ENCODE peak calls at places on chromosome 16, in seven cellular contexts. J, Q, P, C, N, G and I are unnamed samples.
A peak's percentile ranks its signal among the peaks of the same experiment; 100 is the strongest.

GRCh38 chr16:79509221-79509631 is 91.3 kb downstream of the MAF start:
- DNase-seq in J (no peak), Q (no peak), P (peak; percentile 42), C (no peak), N (peak; percentile 76), G (peak; percentile 80), I (peak; percentile 44)

GRCh38 chr16:85194528-85195270 is 82.4 kb upstream of the CIBAR2 start:
- DNase-seq in J (no peak), Q (no peak), P (no peak), C (no peak), N (no peak), G (no peak), I (no peak)

GRCh38 chr16:535446-536405 is 8.2 kb downstream of the CAPN15 start:
- DNase-seq in J (no peak), Q (no peak), P (no peak), C (no peak), N (peak; percentile 91), G (no peak), I (peak; percentile 85)

GRCh38 chr16:20610892-20611349 is 34.8 kb upstream of the ACSM2B start:
- DNase-seq in J (no peak), Q (no peak), P (no peak), C (no peak), N (no peak), G (peak; percentile 74), I (no peak)

GRCh38 chr16:11085025-11085485 is 140.7 kb downstream of the CLEC16A start:
- DNase-seq in J (no peak), Q (no peak), P (no peak), C (no peak), N (no peak), G (no peak), I (no peak)

GRCh38 chr16:4426021-4426684 is 485 bp downstream of the DNAJA3 start:
- DNase-seq in J (peak; percentile 29), Q (no peak), P (no peak), C (no peak), N (no peak), G (peak; percentile 79), I (no peak)

GRCh38 chr16:50197582-50197981 is 44.5 kb downstream of the TENT4B start:
- DNase-seq in J (no peak), Q (no peak), P (no peak), C (no peak), N (no peak), G (no peak), I (no peak)

GRCh38 chr16:25006504-25007055 is 8.6 kb downstream of the ARHGAP17 start:
- DNase-seq in J (no peak), Q (no peak), P (no peak), C (no peak), N (no peak), G (no peak), I (no peak)

GRCh38 chr16:26765087-26765486 is 301.6 kb upstream of the C16orf82 start:
- DNase-seq in J (no peak), Q (no peak), P (no peak), C (no peak), N (no peak), G (no peak), I (no peak)

GRCh38 chr16:6634151-6634550 is 698.5 kb upstream of the RBFOX1 start:
- DNase-seq in J (no peak), Q (no peak), P (no peak), C (no peak), N (no peak), G (no peak), I (no peak)

GRCh38 chr16:72921620-72922019 is 126.3 kb downstream of the ZFHX3 start:
- DNase-seq in J (no peak), Q (no peak), P (no peak), C (no peak), N (no peak), G (peak; percentile 83), I (no peak)

GRCh38 chr16:22055881-22056280 is 36.5 kb upstream of the VWA3A start:
- DNase-seq in J (no peak), Q (no peak), P (no peak), C (no peak), N (no peak), G (no peak), I (no peak)

GRCh38 chr16:24988593-24989338 is 26.4 kb downstream of the ARHGAP17 start:
- DNase-seq in J (peak; percentile 24), Q (no peak), P (peak; percentile 59), C (no peak), N (no peak), G (no peak), I (no peak)

GRCh38 chr16:22141746-22142145 is 20.6 kb upstream of the SDR42E2 start:
- DNase-seq in J (no peak), Q (no peak), P (no peak), C (no peak), N (no peak), G (no peak), I (no peak)

GRCh38 chr16:9824191-9824590 is 358.0 kb downstream of the GRIN2A start:
- DNase-seq in J (no peak), Q (no peak), P (no peak), C (no peak), N (no peak), G (no peak), I (no peak)

GRCh38 chr16:50067290-50067853 is 1.6 kb downstream of the HEATR3 start:
- DNase-seq in J (peak; percentile 53), Q (peak; percentile 29), P (peak; percentile 15), C (no peak), N (no peak), G (no peak), I (no peak)

GRCh38 chr16:18938986-18939385 is 12.8 kb upstream of the SMG1 start:
- DNase-seq in J (no peak), Q (no peak), P (no peak), C (no peak), N (no peak), G (no peak), I (no peak)

GRCh38 chr16:83350466-83350865 is 457.3 kb upstream of the HSBP1 start:
- DNase-seq in J (no peak), Q (no peak), P (no peak), C (no peak), N (peak; percentile 64), G (no peak), I (peak; percentile 24)

GRCh38 chr16:52548261-52549010 is 1.5 kb upstream of the TOX3 start:
- DNase-seq in J (no peak), Q (no peak), P (no peak), C (no peak), N (no peak), G (no peak), I (no peak)

GRCh38 chr16:17476414-17477259 is 5.9 kb upstream of the XYLT1 start:
- DNase-seq in J (peak; percentile 93), Q (peak; percentile 51), P (no peak), C (no peak), N (no peak), G (no peak), I (no peak)

GRCh38 chr16:23060458-23061320 is 88.6 kb downstream of the USP31 start:
- DNase-seq in J (peak; percentile 63), Q (peak; percentile 47), P (peak; percentile 71), C (no peak), N (peak; percentile 62), G (no peak), I (peak; percentile 23)

GRCh38 chr16:69132424-69133252 is at the start of the genes CHTF8 and UTP4:
- DNase-seq in J (peak; percentile 89), Q (peak; percentile 16), P (peak; percentile 87), C (peak; percentile 51), N (peak; percentile 94), G (peak; percentile 97), I (peak; percentile 72)

GRCh38 chr16:87806246-87806607 is 40.4 kb upstream of the KLHDC4 start:
- DNase-seq in J (no peak), Q (no peak), P (no peak), C (no peak), N (no peak), G (no peak), I (no peak)

GRCh38 chr16:66954097-66954659 is 6.9 kb upstream of the CES3 start:
- DNase-seq in J (peak; percentile 76), Q (peak; percentile 59), P (peak; percentile 70), C (no peak), N (peak; percentile 82), G (peak; percentile 88), I (peak; percentile 49)

GRCh38 chr16:66950437-66950836 is 10.6 kb upstream of the CES3 start:
- DNase-seq in J (no peak), Q (no peak), P (no peak), C (no peak), N (no peak), G (no peak), I (no peak)

GRCh38 chr16:66950971-66951790 is 9.9 kb upstream of the CES3 start:
- DNase-seq in J (no peak), Q (no peak), P (no peak), C (no peak), N (no peak), G (no peak), I (peak; percentile 65)

GRCh38 chr16:66952430-66953139 is 8.5 kb upstream of the CES3 start:
- DNase-seq in J (no peak), Q (no peak), P (no peak), C (no peak), N (no peak), G (no peak), I (no peak)

GRCh38 chr16:66953462-66954096 is 7.5 kb upstream of the CES3 start:
- DNase-seq in J (no peak), Q (no peak), P (no peak), C (no peak), N (no peak), G (no peak), I (no peak)
- H3K4me3 ChIP-seq in J (no peak overlapping the region), Q (no peak overlapping the region), P (no peak overlapping the region), C (no peak overlapping the region), N (peak overlapping the region; percentile 1), G (no peak overlapping the region), I (no peak overlapping the region)

GRCh38 chr16:2524339-2524938 is 4.3 kb downstream of the AMDHD2 start:
- DNase-seq in J (no peak), Q (no peak), P (no peak), C (no peak), N (no peak), G (no peak), I (no peak)
- H3K27ac ChIP-seq in J (no peak overlapping the region), Q (no peak overlapping the region), P (no peak overlapping the region), C (no peak overlapping the region), N (no peak overlapping the region), G (no peak overlapping the region), I (no peak overlapping the region)

DNA sequence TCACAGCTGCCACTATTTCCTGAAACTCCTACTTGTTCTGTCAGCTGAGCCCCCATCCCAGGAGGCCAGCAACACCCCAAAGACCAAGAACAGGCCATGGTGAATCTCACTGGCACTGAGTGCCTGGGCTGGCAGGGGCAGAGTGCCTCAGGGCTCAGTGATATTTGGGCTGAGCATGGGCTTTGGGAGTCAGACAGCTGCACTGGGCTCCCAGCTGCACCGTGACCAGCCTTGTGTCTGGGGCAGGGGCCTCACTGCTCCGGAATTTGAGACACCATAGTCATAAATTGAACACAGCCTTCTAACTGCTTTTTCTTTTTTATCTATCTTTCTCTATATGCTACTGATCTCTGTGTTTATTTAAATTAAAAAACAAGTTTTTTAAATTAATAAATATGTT is 1744.2 kb downstream of the TP53TG3F start:
- DNase-seq in J (no peak), Q (no peak), P (no peak), C (no peak), N (no peak), G (no peak), I (no peak)
- H3K9me3 ChIP-seq in J (no peaks in the 10 kb centered on the region), Q (peaks cover 53% of the 10 kb centered on the region), P (no peaks in the 10 kb centered on the region), C (peaks cover 4% of the 10 kb centered on the region), N (no peaks in the 10 kb centered on the region), G (no peaks in the 10 kb centered on the region), I (no peaks in the 10 kb centered on the region)

DNA sequence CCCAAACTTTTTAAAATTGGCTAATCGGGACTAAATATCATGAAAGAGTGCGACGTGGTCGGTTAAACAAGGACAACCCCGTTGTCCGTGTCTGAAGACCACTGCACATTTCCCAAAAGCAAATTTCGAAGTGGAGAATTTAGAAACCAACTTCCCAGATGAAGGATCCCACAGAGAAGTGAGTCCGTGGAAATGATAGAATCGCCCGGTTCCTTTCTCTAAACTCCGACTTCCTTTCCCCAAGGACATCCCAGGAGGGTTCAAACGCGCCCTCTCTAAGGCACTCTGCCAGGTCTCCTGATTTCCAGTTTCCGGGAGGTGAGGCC is 1.2 kb upstream of the MMP15 start:
- DNase-seq in J (no peak), Q (no peak), P (no peak), C (no peak), N (no peak), G (no peak), I (no peak)
- H3K4me3 ChIP-seq in J (no peak overlapping the region), Q (no peak overlapping the region), P (peak overlapping the region; percentile 89), C (peak overlapping the region; percentile 79), N (peak overlapping the region; percentile 78), G (no peak overlapping the region), I (peak overlapping the region; percentile 99)